ENCODE peak calls at places on chromosomes 3 and 15, in four cellular contexts. X, O, I and D are unnamed samples. For H3K9me3, the result is how much of the 10 kb centered on the place peaks cover.

GRCh38 chr3:72303926-72304325 is 519.0 kb upstream of the PROK2 start:
- DNase-seq in O (no peak), I (no peak), X (no peak), D (no peak)

GRCh38 chr3:100600181-100601042 is 9.0 kb upstream of the ADGRG7 start:
- DNase-seq in O (peak), X (no peak), I (no peak), D (no peak)

GRCh38 chr15:85168642-85169173 is 187.1 kb downstream of the PDE8A start:
- DNase-seq in X (no peak), O (peak), I (no peak), D (peak)

GRCh38 chr15:31010036-31010435 is 18.6 kb upstream of the MTMR10 start:
- DNase-seq in X (no peak), O (no peak), I (no peak), D (no peak)

GRCh38 chr15:33104276-33104675 is 90.2 kb downstream of the FMN1 start:
- DNase-seq in X (no peak), I (no peak), O (peak), D (no peak)

GRCh38 chr15:78457101-78457500 is 19.1 kb downstream of the IREB2 start:
- DNase-seq in O (no peak), X (peak), I (no peak), D (no peak)

GRCh38 chr3:11364181-11364580 is 92.0 kb downstream of the ATG7 start:
- DNase-seq in I (no peak), X (no peak), O (no peak), D (no peak)

GRCh38 chr3:195774917-195775316 is 36.8 kb downstream of the MUC4 start:
- DNase-seq in I (peak), O (peak), X (no peak), D (no peak)

GRCh38 chr3:49669352-49669751 is 4.8 kb upstream of the APEH start:
- DNase-seq in I (no peak), O (no peak), X (no peak), D (no peak)

GRCh38 chr15:51982013-51982769 is 10.6 kb upstream of the LEO1 start:
- DNase-seq in O (peak), X (peak), I (no peak), D (no peak)

GRCh38 chr3:173397161-173398110 is at the start of gene NLGN1:
- DNase-seq in X (peak), O (peak), I (peak), D (no peak)

GRCh38 chr15:54282228-54282836 is 304.1 kb downstream of the UNC13C start:
- DNase-seq in X (no peak), I (no peak), O (no peak), D (no peak)

GRCh38 chr3:17195192-17195611 is 310.4 kb downstream of the PLCL2 start:
- DNase-seq in I (no peak), X (no peak), O (no peak), D (no peak)

GRCh38 chr15:82178061-82178460 is 84.5 kb downstream of the EFL1 start:
- DNase-seq in O (no peak), X (no peak), I (no peak), D (no peak)

GRCh38 chr15:61762682-61763081 is 297.6 kb downstream of the VPS13C start:
- DNase-seq in X (no peak), I (no peak), O (no peak), D (no peak)

GRCh38 chr15:50905055-50905454 is 3.4 kb upstream of the AP4E1 start:
- DNase-seq in O (no peak), X (no peak), I (no peak), D (no peak)

GRCh38 chr3:119380697-119381096 is 82.7 kb downstream of the TMEM39A start:
- DNase-seq in I (no peak), O (no peak), X (no peak), D (no peak)

GRCh38 chr3:34864011-34864410 is 775.3 kb upstream of the ARPP21 start:
- DNase-seq in O (no peak), X (no peak), I (no peak), D (no peak)

GRCh38 chr3:128841926-128842920 is 37.2 kb upstream of the ACAD9 start:
- DNase-seq in I (no peak), X (no peak), O (no peak), D (no peak)

GRCh38 chr15:60966316-60966715 is 262.8 kb downstream of the RORA start:
- DNase-seq in I (no peak), X (no peak), O (no peak), D (no peak)

GRCh38 chr15:88797648-88798339 is 5.4 kb upstream of the ACAN start:
- DNase-seq in I (no peak), O (no peak), X (no peak), D (no peak)

GRCh38 chr3:19688767-19689166 is 245.2 kb downstream of the EFHB start:
- DNase-seq in O (no peak), I (no peak), X (no peak), D (no peak)
- H3K9me3 ChIP-seq in O (under half), I (under half), X (under half), D (under half)

DNA sequence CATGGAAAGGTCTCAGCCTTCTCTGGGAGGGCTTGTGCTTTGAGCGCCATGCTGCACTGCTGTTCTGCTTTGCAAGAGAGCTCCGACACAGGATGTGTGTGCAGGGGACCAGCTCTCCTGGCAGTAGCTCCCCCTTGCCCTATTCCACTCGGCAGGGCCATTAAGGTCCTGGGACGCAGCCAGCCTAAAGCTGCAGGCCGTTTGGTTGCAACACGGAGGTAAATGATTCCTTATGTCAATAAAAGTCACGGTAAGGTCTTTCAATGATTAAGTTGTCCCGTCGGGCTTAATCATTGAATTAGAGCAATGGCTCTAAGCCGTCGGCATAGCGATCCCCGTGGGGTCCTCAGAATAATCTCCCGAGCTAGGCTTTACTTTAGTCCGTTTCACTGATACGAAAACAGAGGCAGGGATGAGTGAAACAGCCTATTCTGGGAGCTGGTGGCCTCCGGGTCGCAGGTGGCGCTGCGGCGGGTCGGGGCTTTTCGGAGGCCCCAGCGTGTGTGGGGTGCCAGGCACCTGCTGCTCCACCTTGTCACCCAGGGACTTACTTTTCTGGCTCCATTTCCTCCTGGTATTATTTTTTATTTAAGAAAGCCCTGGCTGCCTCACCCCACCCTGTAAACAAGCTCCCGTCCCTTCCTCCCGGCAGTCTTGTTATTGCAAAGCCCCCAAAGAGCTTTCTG is 525.2 kb downstream of the OCA2 start:
- DNase-seq in O (no peak), I (no peak), X (no peak), D (no peak)
- H3K9me3 ChIP-seq in O (under half), I (under half), X (under half), D (under half)

DNA sequence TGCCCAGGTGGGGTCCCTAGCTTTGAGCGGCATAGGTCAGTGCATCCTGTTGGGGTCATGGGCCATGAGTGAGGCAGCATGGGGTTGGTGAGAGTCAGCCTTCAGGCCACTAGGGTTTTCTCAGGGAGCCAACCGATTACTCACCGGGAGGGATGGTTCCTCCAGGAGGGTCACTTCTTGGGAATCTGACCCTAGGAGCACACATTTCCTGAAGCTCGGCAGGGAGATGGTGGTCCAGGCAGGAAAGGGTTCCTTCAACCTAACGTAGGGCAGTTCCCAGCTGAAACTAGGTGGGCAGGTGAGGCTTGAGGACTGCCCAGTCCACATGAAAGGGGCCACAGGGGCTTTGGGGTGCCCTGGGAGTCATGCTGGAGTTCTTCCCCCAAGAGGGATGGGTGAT is 218.0 kb downstream of the UBE3A start:
- DNase-seq in X (no peak), I (no peak), O (no peak), D (no peak)
- H3K9me3 ChIP-seq in X (half or more), I (under half), O (under half), D (under half)

GRCh38 chr3:78994174-78995027 is 773.4 kb downstream of the ROBO1 start:
- DNase-seq in O (no peak), X (no peak), I (no peak), D (no peak)

GRCh38 chr3:78993375-78993774 is 774.4 kb downstream of the ROBO1 start:
- DNase-seq in X (no peak), I (no peak), O (no peak), D (no peak)

GRCh38 chr3:78992400-78992799 is 775.4 kb downstream of the ROBO1 start:
- DNase-seq in X (no peak), I (no peak), O (no peak), D (no peak)

GRCh38 chr3:78992830-78993229 is 775.0 kb downstream of the ROBO1 start:
- DNase-seq in O (no peak), X (no peak), I (no peak), D (no peak)

DNA sequence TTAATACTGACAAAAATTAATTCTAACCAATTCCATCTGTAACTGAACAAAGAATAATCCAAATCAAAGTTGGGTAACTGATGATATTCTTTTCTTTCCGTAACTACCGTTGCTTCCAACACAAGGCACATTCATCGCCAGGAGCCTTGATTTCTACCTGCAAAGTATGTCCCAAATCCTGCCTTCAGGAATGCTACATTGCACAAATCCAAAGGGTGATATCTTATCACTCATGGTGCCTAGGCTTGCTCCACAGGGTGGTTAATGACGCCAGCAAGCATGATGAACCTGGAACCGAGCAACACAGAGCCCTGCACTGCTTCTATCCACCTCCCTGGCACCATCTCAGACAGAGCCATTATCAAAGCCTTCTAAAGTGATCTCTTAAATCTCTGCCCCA is 772.7 kb downstream of the ROBO1 start:
- DNase-seq in X (no peak), O (no peak), I (no peak), D (no peak)
- H3K9me3 ChIP-seq in X (under half), O (under half), I (under half), D (under half)

GRCh38 chr3:1294566-1294965 is 201.7 kb downstream of the CNTN6 start:
- DNase-seq in I (no peak), X (no peak), O (no peak), D (no peak)
- H3K9me3 ChIP-seq in I (under half), X (under half), O (under half), D (under half)

GRCh38 chr15:24676431-24676830 is 856 bp downstream of the NPAP1 start:
- DNase-seq in I (no peak), O (no peak), X (no peak), D (no peak)
- H3K9me3 ChIP-seq in I (under half), O (under half), X (under half), D (under half)

GRCh38 chr15:25094066-25094465 is 139.3 kb downstream of the SNRPN start:
- DNase-seq in I (no peak), X (no peak), O (no peak), D (no peak)
- H3K9me3 ChIP-seq in I (half or more), X (under half), O (under half), D (under half)

GRCh38 chr3:62373215-62373614 is at the start of gene FEZF2:
- DNase-seq in O (no peak), X (no peak), I (no peak), D (no peak)
- H3K9me3 ChIP-seq in O (under half), X (under half), I (under half), D (under half)

GRCh38 chr3:157180262-157180661 is 20.3 kb upstream of the CCNL1 start:
- DNase-seq in O (no peak), I (no peak), X (no peak), D (no peak)
- H3K9me3 ChIP-seq in O (under half), I (under half), X (under half), D (under half)